ENCODE peak calls at places on chromosomes 3 and 15, in eight cellular contexts. L is germinal center, H is GDM1, T is iris pigment epithelial cell, O is choroid plexus epithelial cell, X is lower lobe of right lung, B is amygdala, Q is hippocampal formation. P is an unnamed sample.

GRCh38 chr3:7713724-7714123 is 787.9 kb upstream of the LMCD1 start:
- DNase-seq in L (no peak), H (no peak), T (no peak), O (no peak), X (no peak), B (no peak), Q (no peak), P (no peak)

GRCh38 chr3:79286882-79287281 is 480.9 kb downstream of the ROBO1 start:
- DNase-seq in L (no peak), H (no peak), T (no peak), O (no peak), X (no peak), B (no peak), Q (no peak), P (no peak)

GRCh38 chr3:13217736-13218540 is 144.7 kb upstream of the IQSEC1 start:
- DNase-seq in L (no peak), H (no peak), T (peak), O (peak), X (no peak), B (no peak), Q (no peak), P (no peak)

GRCh38 chr3:35200056-35200455 is 439.3 kb upstream of the ARPP21 start:
- DNase-seq in L (no peak), H (no peak), T (peak), O (peak), X (no peak), B (no peak), Q (no peak), P (no peak)

GRCh38 chr15:39976291-39977274 is 42.7 kb downstream of the EIF2AK4 start:
- DNase-seq in L (no peak), H (no peak), T (peak), O (peak), X (peak), B (peak), Q (peak), P (peak)

GRCh38 chr3:171648079-171648478 is 162.2 kb downstream of the PLD1 start:
- DNase-seq in L (no peak), H (peak), T (no peak), O (no peak), X (no peak), B (no peak), Q (no peak), P (no peak)

GRCh38 chr3:122021811-122022401 is at the start of gene ILDR1:
- DNase-seq in L (peak), H (no peak), T (no peak), O (no peak), X (peak), B (no peak), Q (no peak), P (no peak)

GRCh38 chr15:63466378-63467192 is 37.8 kb upstream of the USP3 start:
- DNase-seq in L (peak), H (peak), T (peak), O (peak), X (no peak), B (no peak), Q (peak), P (peak)

GRCh38 chr3:13484861-13485590 is 4.9 kb downstream of the HDAC11 start:
- DNase-seq in L (no peak), H (peak), T (peak), O (peak), X (peak), B (peak), Q (peak), P (peak)

GRCh38 chr3:13254028-13254951 is 165.8 kb downstream of the NUP210 start:
- DNase-seq in L (no peak), H (no peak), T (no peak), O (no peak), X (no peak), B (no peak), Q (no peak), P (no peak)

GRCh38 chr3:127781411-127782001 is 40.8 kb downstream of the MGLL start:
- DNase-seq in L (no peak), H (no peak), T (peak), O (peak), X (no peak), B (no peak), Q (no peak), P (no peak)

GRCh38 chr3:152558386-152558785 is 276.5 kb upstream of the P2RY1 start:
- DNase-seq in L (no peak), H (no peak), T (no peak), O (peak), X (no peak), B (no peak), Q (no peak), P (no peak)

GRCh38 chr3:156681003-156681402 is 6.6 kb downstream of the TIPARP start:
- DNase-seq in L (peak), H (no peak), T (peak), O (peak), X (no peak), B (no peak), Q (no peak), P (peak)

GRCh38 chr3:15331606-15332404 is 581 bp downstream of the SH3BP5 start:
- DNase-seq in L (peak), H (no peak), T (peak), O (peak), X (peak), B (peak), Q (no peak), P (peak)

GRCh38 chr3:130906374-130906995 is 12.6 kb downstream of the ATP2C1 start:
- DNase-seq in L (no peak), H (no peak), T (peak), O (peak), X (no peak), B (no peak), Q (no peak), P (no peak)

GRCh38 chr15:101115887-101116680 is 135.8 kb downstream of the CHSY1 start:
- DNase-seq in L (no peak), H (peak), T (peak), O (peak), X (peak), B (peak), Q (no peak), P (no peak)

GRCh38 chr3:111531446-111531845 is 10.6 kb upstream of the CD96 start:
- DNase-seq in L (no peak), H (no peak), T (peak), O (no peak), X (no peak), B (no peak), Q (no peak), P (no peak)

GRCh38 chr3:7707192-7707591 is 794.4 kb upstream of the LMCD1 start:
- DNase-seq in L (no peak), H (no peak), T (no peak), O (no peak), X (peak), B (no peak), Q (no peak), P (no peak)

GRCh38 chr15:60585743-60586708 is 107.1 kb upstream of the ICE2 start:
- DNase-seq in L (peak), H (peak), T (peak), O (peak), X (no peak), B (no peak), Q (peak), P (peak)